ENCODE peak calls at places on chromosomes 5 and 9, in seven cellular contexts. One of them, this sample, is unnamed.

GRCh38 chr9:93955356-93956182 is 414 bp upstream of the BARX1 start:
- DNase-seq in fibroblast of mammary gland: no peak
- DNase-seq in left ventricle myocardium inferior: no peak
- DNase-seq in progenitor cell of endocrine pancreas: no peak
- DNase-seq in mesothelial cell of epicardium: no peak
- DNase-seq in testis: no peak
- DNase-seq in Calu3: no peak
- DNase-seq in this sample: no peak

GRCh38 chr5:175816348-175816747 is 55.0 kb upstream of the CPLX2 start:
- DNase-seq in fibroblast of mammary gland: no peak
- DNase-seq in left ventricle myocardium inferior: no peak
- DNase-seq in progenitor cell of endocrine pancreas: no peak
- DNase-seq in mesothelial cell of epicardium: no peak
- DNase-seq in testis: no peak
- DNase-seq in Calu3: no peak
- DNase-seq in this sample: no peak

GRCh38 chr9:85702881-85703280 is 38.9 kb downstream of the AGTPBP1 start:
- DNase-seq in fibroblast of mammary gland: peak
- DNase-seq in left ventricle myocardium inferior: no peak
- DNase-seq in progenitor cell of endocrine pancreas: no peak
- DNase-seq in mesothelial cell of epicardium: no peak
- DNase-seq in testis: no peak
- DNase-seq in Calu3: no peak
- DNase-seq in this sample: no peak

GRCh38 chr5:133386662-133387061 is 225.7 kb downstream of the FSTL4 start:
- DNase-seq in fibroblast of mammary gland: no peak
- DNase-seq in left ventricle myocardium inferior: no peak
- DNase-seq in progenitor cell of endocrine pancreas: no peak
- DNase-seq in mesothelial cell of epicardium: no peak
- DNase-seq in testis: peak
- DNase-seq in Calu3: no peak
- DNase-seq in this sample: no peak

GRCh38 chr5:15966066-15966640 is 213.4 kb downstream of the MARCHF11 start:
- DNase-seq in fibroblast of mammary gland: peak
- DNase-seq in left ventricle myocardium inferior: no peak
- DNase-seq in progenitor cell of endocrine pancreas: no peak
- DNase-seq in mesothelial cell of epicardium: no peak
- DNase-seq in testis: no peak
- DNase-seq in Calu3: no peak
- DNase-seq in this sample: no peak

GRCh38 chr9:79012561-79012960 is 559.2 kb upstream of the TLE4 start:
- DNase-seq in fibroblast of mammary gland: peak
- DNase-seq in left ventricle myocardium inferior: no peak
- DNase-seq in progenitor cell of endocrine pancreas: no peak
- DNase-seq in mesothelial cell of epicardium: no peak
- DNase-seq in testis: no peak
- DNase-seq in Calu3: no peak
- DNase-seq in this sample: no peak

GRCh38 chr5:79837707-79838620 is 148.3 kb downstream of the CMYA5 start:
- DNase-seq in fibroblast of mammary gland: peak
- DNase-seq in left ventricle myocardium inferior: no peak
- DNase-seq in progenitor cell of endocrine pancreas: no peak
- DNase-seq in mesothelial cell of epicardium: no peak
- DNase-seq in testis: no peak
- DNase-seq in Calu3: no peak
- DNase-seq in this sample: no peak

GRCh38 chr9:35237303-35237702 is 75.5 kb downstream of the UNC13B start:
- DNase-seq in fibroblast of mammary gland: no peak
- DNase-seq in left ventricle myocardium inferior: no peak
- DNase-seq in progenitor cell of endocrine pancreas: no peak
- DNase-seq in mesothelial cell of epicardium: no peak
- DNase-seq in testis: no peak
- DNase-seq in Calu3: peak
- DNase-seq in this sample: no peak

GRCh38 chr5:141597394-141597793 is 21.4 kb downstream of the DIAPH1 start:
- DNase-seq in fibroblast of mammary gland: no peak
- DNase-seq in left ventricle myocardium inferior: no peak
- DNase-seq in progenitor cell of endocrine pancreas: no peak
- DNase-seq in mesothelial cell of epicardium: no peak
- DNase-seq in testis: no peak
- DNase-seq in Calu3: no peak
- DNase-seq in this sample: no peak

GRCh38 chr9:37801287-37801850 is 772 bp downstream of the DCAF10 start:
- DNase-seq in fibroblast of mammary gland: peak
- DNase-seq in left ventricle myocardium inferior: peak
- DNase-seq in progenitor cell of endocrine pancreas: peak
- DNase-seq in mesothelial cell of epicardium: peak
- DNase-seq in testis: peak
- DNase-seq in Calu3: no peak
- DNase-seq in this sample: peak

GRCh38 chr5:17056056-17056690 is 120.1 kb upstream of the MYO10 start:
- DNase-seq in fibroblast of mammary gland: peak
- DNase-seq in left ventricle myocardium inferior: no peak
- DNase-seq in progenitor cell of endocrine pancreas: no peak
- DNase-seq in mesothelial cell of epicardium: no peak
- DNase-seq in testis: no peak
- DNase-seq in Calu3: no peak
- DNase-seq in this sample: no peak

GRCh38 chr9:137967280-137967943 is 89.8 kb downstream of the CACNA1B start:
- DNase-seq in fibroblast of mammary gland: no peak
- DNase-seq in left ventricle myocardium inferior: no peak
- DNase-seq in progenitor cell of endocrine pancreas: no peak
- DNase-seq in mesothelial cell of epicardium: no peak
- DNase-seq in testis: no peak
- DNase-seq in Calu3: no peak
- DNase-seq in this sample: no peak

GRCh38 chr5:10857333-10857723 is 96.3 kb upstream of the DAP start:
- DNase-seq in fibroblast of mammary gland: no peak
- DNase-seq in left ventricle myocardium inferior: no peak
- DNase-seq in progenitor cell of endocrine pancreas: no peak
- DNase-seq in mesothelial cell of epicardium: no peak
- DNase-seq in testis: peak
- DNase-seq in Calu3: no peak
- DNase-seq in this sample: no peak

GRCh38 chr9:35367451-35367850 is 122.5 kb upstream of the RUSC2 start:
- DNase-seq in fibroblast of mammary gland: peak
- DNase-seq in left ventricle myocardium inferior: no peak
- DNase-seq in progenitor cell of endocrine pancreas: no peak
- DNase-seq in mesothelial cell of epicardium: no peak
- DNase-seq in testis: no peak
- DNase-seq in Calu3: peak
- DNase-seq in this sample: no peak

GRCh38 chr5:10489810-10490426 is 48.2 kb downstream of the ROPN1L start:
- DNase-seq in fibroblast of mammary gland: peak
- DNase-seq in left ventricle myocardium inferior: no peak
- DNase-seq in progenitor cell of endocrine pancreas: no peak
- DNase-seq in mesothelial cell of epicardium: no peak
- DNase-seq in testis: no peak
- DNase-seq in Calu3: no peak
- DNase-seq in this sample: peak

GRCh38 chr5:147403659-147404640 is 105.9 kb downstream of the DPYSL3 start:
- DNase-seq in fibroblast of mammary gland: peak
- DNase-seq in left ventricle myocardium inferior: no peak
- DNase-seq in progenitor cell of endocrine pancreas: no peak
- DNase-seq in mesothelial cell of epicardium: no peak
- DNase-seq in testis: peak
- DNase-seq in Calu3: peak
- DNase-seq in this sample: peak

GRCh38 chr5:79956173-79956670 is 34.8 kb downstream of the MTX3 start:
- DNase-seq in fibroblast of mammary gland: peak
- DNase-seq in left ventricle myocardium inferior: no peak
- DNase-seq in progenitor cell of endocrine pancreas: no peak
- DNase-seq in mesothelial cell of epicardium: no peak
- DNase-seq in testis: no peak
- DNase-seq in Calu3: peak
- DNase-seq in this sample: no peak

GRCh38 chr5:88665750-88666215 is 217.2 kb downstream of the MEF2C start:
- DNase-seq in fibroblast of mammary gland: no peak
- DNase-seq in left ventricle myocardium inferior: no peak
- DNase-seq in progenitor cell of endocrine pancreas: no peak
- DNase-seq in mesothelial cell of epicardium: no peak
- DNase-seq in testis: no peak
- DNase-seq in Calu3: no peak
- DNase-seq in this sample: no peak

GRCh38 chr5:145521523-145521922 is 313.6 kb downstream of the PRELID2 start:
- DNase-seq in fibroblast of mammary gland: no peak
- DNase-seq in left ventricle myocardium inferior: no peak
- DNase-seq in progenitor cell of endocrine pancreas: no peak
- DNase-seq in mesothelial cell of epicardium: no peak
- DNase-seq in testis: no peak
- DNase-seq in Calu3: no peak
- DNase-seq in this sample: no peak

GRCh38 chr9:21994996-21995651 is 533 bp downstream of the CDKN2B-AS1 start:
- DNase-seq in fibroblast of mammary gland: peak
- DNase-seq in left ventricle myocardium inferior: peak
- DNase-seq in progenitor cell of endocrine pancreas: no peak
- DNase-seq in mesothelial cell of epicardium: peak
- DNase-seq in testis: peak
- DNase-seq in Calu3: peak
- DNase-seq in this sample: peak

GRCh38 chr5:137752873-137753226 is 1.3 kb downstream of the HNRNPA0 start:
- DNase-seq in fibroblast of mammary gland: no peak
- DNase-seq in left ventricle myocardium inferior: no peak
- DNase-seq in progenitor cell of endocrine pancreas: no peak
- DNase-seq in mesothelial cell of epicardium: no peak
- DNase-seq in testis: peak
- DNase-seq in Calu3: peak
- DNase-seq in this sample: peak

GRCh38 chr5:83721878-83722779 is 1.5 kb upstream of the HAPLN1 start:
- DNase-seq in fibroblast of mammary gland: peak
- DNase-seq in left ventricle myocardium inferior: peak
- DNase-seq in progenitor cell of endocrine pancreas: peak
- DNase-seq in mesothelial cell of epicardium: peak
- DNase-seq in testis: peak
- DNase-seq in Calu3: peak
- DNase-seq in this sample: peak
- TF ChIP-seq CTCF in fibroblast of mammary gland: no peak
- TF ChIP-seq CTCF in left ventricle myocardium inferior: peak
- TF ChIP-seq CTCF in progenitor cell of endocrine pancreas: peak
- TF ChIP-seq CTCF in mesothelial cell of epicardium: no peak
- TF ChIP-seq CTCF in testis: no peak
- TF ChIP-seq CTCF in Calu3: no peak
- TF ChIP-seq CTCF in this sample: peak

DNA sequence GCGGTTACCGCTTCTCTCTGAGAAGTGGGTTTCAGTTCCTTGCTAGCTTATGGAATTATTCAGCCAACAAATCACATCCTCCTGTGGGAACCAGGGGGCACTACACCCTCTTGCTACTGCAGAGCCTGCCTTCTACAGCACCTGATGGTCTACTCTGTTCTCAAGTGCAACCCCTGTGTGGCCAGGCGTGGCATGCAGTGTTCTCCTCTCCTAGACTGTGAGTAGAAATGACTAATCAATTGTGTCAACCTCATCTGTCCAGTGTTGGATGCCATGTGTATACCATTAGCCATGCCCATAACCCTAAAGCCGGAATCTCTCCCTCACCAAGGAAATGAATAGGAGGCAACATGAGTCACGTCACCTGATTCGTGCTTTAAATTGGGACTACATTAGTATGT is 117.2 kb upstream of the LIFR start:
- DNase-seq in fibroblast of mammary gland: peak
- DNase-seq in left ventricle myocardium inferior: no peak
- DNase-seq in progenitor cell of endocrine pancreas: no peak
- DNase-seq in mesothelial cell of epicardium: no peak
- DNase-seq in testis: no peak
- DNase-seq in Calu3: no peak
- DNase-seq in this sample: no peak
- TF ChIP-seq CTCF in fibroblast of mammary gland: peak
- TF ChIP-seq CTCF in left ventricle myocardium inferior: peak
- TF ChIP-seq CTCF in progenitor cell of endocrine pancreas: no peak
- TF ChIP-seq CTCF in mesothelial cell of epicardium: no peak
- TF ChIP-seq CTCF in testis: no peak
- TF ChIP-seq CTCF in Calu3: no peak
- TF ChIP-seq CTCF in this sample: no peak

GRCh38 chr9:1047605-1048235 is 2.4 kb upstream of the DMRT2 start:
- DNase-seq in fibroblast of mammary gland: no peak
- DNase-seq in left ventricle myocardium inferior: no peak
- DNase-seq in progenitor cell of endocrine pancreas: no peak
- DNase-seq in mesothelial cell of epicardium: no peak
- DNase-seq in testis: no peak
- DNase-seq in Calu3: no peak
- DNase-seq in this sample: no peak

GRCh38 chr9:1051286-1052118 is 1.3 kb downstream of the DMRT2 start:
- DNase-seq in fibroblast of mammary gland: peak
- DNase-seq in left ventricle myocardium inferior: peak
- DNase-seq in progenitor cell of endocrine pancreas: peak
- DNase-seq in mesothelial cell of epicardium: no peak
- DNase-seq in testis: peak
- DNase-seq in Calu3: no peak
- DNase-seq in this sample: no peak

GRCh38 chr9:1050125-1050895 is at the start of gene DMRT2:
- DNase-seq in fibroblast of mammary gland: peak
- DNase-seq in left ventricle myocardium inferior: peak
- DNase-seq in progenitor cell of endocrine pancreas: peak
- DNase-seq in mesothelial cell of epicardium: peak
- DNase-seq in testis: peak
- DNase-seq in Calu3: peak
- DNase-seq in this sample: peak

GRCh38 chr9:1048853-1049252 is 1.3 kb upstream of the DMRT2 start:
- DNase-seq in fibroblast of mammary gland: no peak
- DNase-seq in left ventricle myocardium inferior: no peak
- DNase-seq in progenitor cell of endocrine pancreas: no peak
- DNase-seq in mesothelial cell of epicardium: no peak
- DNase-seq in testis: no peak
- DNase-seq in Calu3: no peak
- DNase-seq in this sample: no peak

GRCh38 chr9:1049641-1050040 is 516 bp upstream of the DMRT2 start:
- DNase-seq in fibroblast of mammary gland: no peak
- DNase-seq in left ventricle myocardium inferior: no peak
- DNase-seq in progenitor cell of endocrine pancreas: no peak
- DNase-seq in mesothelial cell of epicardium: no peak
- DNase-seq in testis: no peak
- DNase-seq in Calu3: peak
- DNase-seq in this sample: no peak
- TF ChIP-seq CTCF in fibroblast of mammary gland: no peak
- TF ChIP-seq CTCF in left ventricle myocardium inferior: no peak
- TF ChIP-seq CTCF in progenitor cell of endocrine pancreas: no peak
- TF ChIP-seq CTCF in mesothelial cell of epicardium: no peak
- TF ChIP-seq CTCF in testis: no peak
- TF ChIP-seq CTCF in Calu3: no peak
- TF ChIP-seq CTCF in this sample: no peak

DNA sequence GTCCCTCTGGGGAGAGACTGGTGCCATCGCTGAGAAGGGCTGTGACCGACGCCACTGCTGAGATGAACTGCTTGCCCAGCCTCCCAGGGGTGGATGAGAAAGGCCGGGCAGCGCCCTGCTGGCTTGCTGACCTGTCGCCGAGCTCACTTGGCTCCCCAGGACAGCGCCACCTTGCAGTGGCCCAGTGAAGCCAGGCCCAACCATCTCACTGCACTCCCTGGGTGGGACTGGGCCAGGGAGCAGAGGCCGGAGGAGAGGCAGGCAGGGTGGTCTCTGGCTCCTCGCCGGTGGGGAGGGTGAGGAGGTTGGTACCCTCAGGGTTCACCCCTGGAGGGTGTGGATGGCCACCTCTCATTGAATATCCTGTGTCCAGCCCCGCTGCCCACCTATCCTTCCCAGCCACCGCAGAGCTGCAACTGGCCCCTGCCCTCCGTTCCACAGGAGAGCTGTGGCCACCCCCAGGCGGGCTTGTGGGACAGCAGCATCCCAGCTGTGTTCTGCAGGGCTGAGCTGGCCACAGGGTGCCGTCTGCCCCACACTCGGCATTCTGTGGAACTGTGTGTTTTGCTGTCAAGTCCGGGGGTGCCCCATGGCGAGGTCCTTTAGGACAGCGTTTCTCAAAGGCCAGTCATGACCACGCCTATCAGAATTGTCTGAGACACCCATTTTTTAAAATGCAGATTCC is 41.0 kb upstream of the FCN2 start:
- DNase-seq in fibroblast of mammary gland: no peak
- DNase-seq in left ventricle myocardium inferior: no peak
- DNase-seq in progenitor cell of endocrine pancreas: no peak
- DNase-seq in mesothelial cell of epicardium: no peak
- DNase-seq in testis: no peak
- DNase-seq in Calu3: no peak
- DNase-seq in this sample: no peak
- TF ChIP-seq CTCF in fibroblast of mammary gland: no peak
- TF ChIP-seq CTCF in left ventricle myocardium inferior: no peak
- TF ChIP-seq CTCF in progenitor cell of endocrine pancreas: no peak
- TF ChIP-seq CTCF in mesothelial cell of epicardium: no peak
- TF ChIP-seq CTCF in testis: no peak
- TF ChIP-seq CTCF in Calu3: no peak
- TF ChIP-seq CTCF in this sample: no peak

This sample was measured in GM10248.